ENCODE peak calls at places on chromosomes 3 and 15, in four cellular contexts. L is esophagus squamous epithelium, I is right lobe of liver, S is transverse colon. K is an unnamed sample. For H3K9me3, the result is how much of the 10 kb centered on the place peaks cover.

GRCh38 chr3:131091768-131092167 is 65.1 kb downstream of the NEK11 start:
- DNase-seq in L (no peak), I (no peak), S (no peak), K (no peak)

GRCh38 chr15:74793135-74794028 is 11.5 kb downstream of the CSK start:
- DNase-seq in L (no peak), I (no peak), S (peak), K (no peak)

GRCh38 chr3:196796317-196796716 is 56.7 kb downstream of the PAK2 start:
- DNase-seq in L (no peak), I (no peak), S (no peak), K (no peak)

GRCh38 chr3:55549172-55549571 is 62.1 kb upstream of the WNT5A start:
- DNase-seq in L (no peak), I (no peak), S (no peak), K (no peak)

GRCh38 chr3:166837535-166837934 is 542.6 kb downstream of the ZBBX start:
- DNase-seq in L (no peak), I (no peak), S (no peak), K (no peak)

GRCh38 chr15:73773428-73773827 is 20.3 kb upstream of the INSYN1 start:
- DNase-seq in L (no peak), I (no peak), S (no peak), K (no peak)

GRCh38 chr15:78709263-78709882 is 68.4 kb upstream of the CHRNB4 start:
- DNase-seq in L (no peak), I (peak), S (peak), K (peak)

GRCh38 chr15:36529296-36530011 is 50.0 kb upstream of the CDIN1 start:
- DNase-seq in L (no peak), I (no peak), S (no peak), K (no peak)

DNA sequence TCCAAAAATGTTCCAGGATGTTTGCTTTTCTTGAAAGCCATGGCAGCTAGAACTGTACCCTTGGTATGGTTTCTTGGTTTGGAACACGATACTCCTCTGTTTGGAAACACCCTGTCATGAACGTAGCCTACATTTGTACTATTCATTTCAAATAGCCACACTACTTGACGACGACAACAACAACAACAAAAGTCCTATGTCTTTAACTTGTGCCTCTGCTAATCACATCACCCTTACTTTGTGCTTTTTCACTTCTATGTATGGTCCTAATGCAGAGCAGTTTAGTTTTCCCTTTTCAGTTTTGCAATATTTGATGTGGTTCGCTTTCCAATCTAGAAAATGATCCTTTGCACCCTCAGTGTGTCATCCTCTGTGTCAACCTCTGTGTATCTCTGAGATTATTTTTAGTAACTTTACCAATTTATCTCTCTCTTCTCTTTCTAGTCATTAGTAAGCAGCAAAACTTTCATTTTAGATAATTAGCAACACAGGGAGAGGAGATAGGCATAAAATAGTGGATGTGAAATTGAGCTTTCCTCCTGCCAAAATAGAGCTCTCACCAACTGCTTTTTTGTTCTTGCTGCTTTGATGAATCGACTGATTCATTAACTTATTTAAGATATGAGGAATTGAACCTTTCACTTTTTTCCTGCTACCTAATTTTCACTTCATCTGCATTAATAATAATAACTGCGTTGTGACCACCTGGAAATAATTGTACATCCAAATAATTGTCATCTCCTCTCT is 44.1 kb upstream of the TP63 start:
- DNase-seq in L (no peak), I (no peak), S (no peak), K (no peak)
- H3K9me3 ChIP-seq in L (under half), I (under half), S (under half), K (under half)

DNA sequence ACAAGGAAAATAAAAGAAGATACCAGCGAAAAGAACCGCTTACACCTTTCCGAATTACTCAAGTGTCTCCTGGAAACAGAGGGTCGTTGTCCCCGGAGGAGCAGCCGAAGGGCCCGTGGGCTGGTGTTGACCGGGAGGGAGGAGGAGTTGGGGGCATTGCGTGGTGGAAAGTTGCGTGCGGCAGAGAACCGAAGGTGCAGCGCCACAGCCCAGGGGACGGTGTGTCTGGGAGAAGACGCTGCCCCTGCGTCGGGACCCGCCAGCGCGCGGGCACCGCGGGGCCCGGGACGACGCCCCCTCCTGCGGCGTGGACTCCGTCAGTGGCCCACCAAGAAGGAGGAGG is 325 bp downstream of the ALCAM start:
- DNase-seq in L (no peak), I (peak), S (peak), K (peak)
- TF ChIP-seq POLR2A in L (no peak), I (no peak), S (no peak), K (no peak)

DNA sequence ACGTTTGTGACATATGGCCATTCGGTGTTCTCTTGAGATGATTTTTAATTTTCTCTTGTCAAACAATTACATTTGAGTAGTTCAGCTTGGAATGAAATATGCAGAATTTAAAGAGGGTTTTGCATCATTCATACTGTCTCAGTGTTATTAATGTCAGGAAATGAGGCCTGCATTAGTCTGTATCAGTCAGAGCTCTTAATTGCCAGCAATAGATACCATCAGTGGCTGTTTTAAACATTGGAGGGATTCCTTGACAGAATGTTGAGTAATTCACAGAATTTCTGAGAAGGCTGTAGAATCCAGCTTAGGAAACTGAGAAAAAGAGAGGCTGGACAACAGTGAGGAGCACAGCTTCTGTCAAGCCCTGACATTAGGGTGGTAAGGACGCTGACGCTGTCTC is 722.0 kb downstream of the NR2F2 start:
- DNase-seq in L (no peak), I (no peak), S (no peak), K (no peak)
- H3K9me3 ChIP-seq in L (under half), I (under half), S (under half), K (under half)

GRCh38 chr3:64023187-64023860 is at the start of gene PSMD6:
- DNase-seq in L (peak), I (peak), S (peak), K (peak)
- TF ChIP-seq POLR2A in L (no peak), I (peak), S (peak), K (peak)

GRCh38 chr3:105759442-105760078 is 109.3 kb downstream of the CBLB start:
- DNase-seq in L (no peak), I (no peak), S (no peak), K (no peak)
- H3K9me3 ChIP-seq in L (under half), I (under half), S (under half), K (under half)

DNA sequence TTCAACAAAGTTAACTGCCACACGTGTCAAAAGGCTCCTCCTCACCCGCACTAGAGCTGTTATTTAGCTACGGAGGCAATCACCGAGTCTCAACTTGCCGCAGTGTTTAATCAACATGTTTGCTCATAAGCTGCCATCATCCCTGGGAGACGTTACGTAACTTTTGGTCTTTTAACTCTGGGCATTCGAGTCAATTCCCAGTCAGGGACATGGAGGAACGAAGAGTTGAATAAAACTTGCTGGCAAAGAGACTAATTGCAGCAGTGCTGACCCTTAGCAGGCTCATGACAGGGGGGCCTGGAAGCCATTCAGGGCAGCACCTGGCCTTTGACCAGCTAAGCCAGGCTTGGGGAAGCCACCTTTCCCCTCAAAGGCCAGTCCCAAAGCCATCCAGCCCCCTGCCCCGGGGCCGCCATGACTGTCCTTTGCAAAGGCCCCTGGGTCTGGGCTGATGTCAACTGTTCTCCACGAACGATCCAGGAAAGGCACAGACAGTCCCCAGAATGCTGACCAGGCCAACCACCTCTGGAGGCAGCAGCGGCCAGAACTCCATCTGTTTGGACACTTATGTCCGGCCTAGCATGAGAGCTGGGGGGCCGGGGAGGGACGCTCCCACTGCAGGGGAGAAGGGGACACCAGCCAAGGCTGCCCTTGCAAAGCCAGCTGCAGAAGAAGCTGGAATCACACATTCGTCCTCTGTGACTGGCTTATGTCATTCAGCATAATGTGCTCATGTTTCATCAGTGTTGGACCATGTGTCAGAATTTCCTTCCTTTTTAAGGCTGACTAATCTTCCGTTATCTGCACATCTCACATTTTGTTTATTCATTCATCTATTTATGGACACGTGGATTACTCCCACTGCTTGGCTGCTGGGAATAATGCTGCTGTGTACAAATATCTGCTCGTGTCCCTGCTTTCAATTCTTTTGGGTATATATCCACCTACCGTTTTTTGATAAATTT is 43.7 kb downstream of the PCSK6 start:
- DNase-seq in L (no peak), I (peak), S (no peak), K (no peak)
- TF ChIP-seq POLR2A in L (no peak), I (peak), S (no peak), K (no peak)

GRCh38 chr3:158617982-158618875 is 26.1 kb upstream of the GFM1 start:
- DNase-seq in L (no peak), I (no peak), S (no peak), K (no peak)
- H3K9me3 ChIP-seq in L (under half), I (under half), S (under half), K (under half)

DNA sequence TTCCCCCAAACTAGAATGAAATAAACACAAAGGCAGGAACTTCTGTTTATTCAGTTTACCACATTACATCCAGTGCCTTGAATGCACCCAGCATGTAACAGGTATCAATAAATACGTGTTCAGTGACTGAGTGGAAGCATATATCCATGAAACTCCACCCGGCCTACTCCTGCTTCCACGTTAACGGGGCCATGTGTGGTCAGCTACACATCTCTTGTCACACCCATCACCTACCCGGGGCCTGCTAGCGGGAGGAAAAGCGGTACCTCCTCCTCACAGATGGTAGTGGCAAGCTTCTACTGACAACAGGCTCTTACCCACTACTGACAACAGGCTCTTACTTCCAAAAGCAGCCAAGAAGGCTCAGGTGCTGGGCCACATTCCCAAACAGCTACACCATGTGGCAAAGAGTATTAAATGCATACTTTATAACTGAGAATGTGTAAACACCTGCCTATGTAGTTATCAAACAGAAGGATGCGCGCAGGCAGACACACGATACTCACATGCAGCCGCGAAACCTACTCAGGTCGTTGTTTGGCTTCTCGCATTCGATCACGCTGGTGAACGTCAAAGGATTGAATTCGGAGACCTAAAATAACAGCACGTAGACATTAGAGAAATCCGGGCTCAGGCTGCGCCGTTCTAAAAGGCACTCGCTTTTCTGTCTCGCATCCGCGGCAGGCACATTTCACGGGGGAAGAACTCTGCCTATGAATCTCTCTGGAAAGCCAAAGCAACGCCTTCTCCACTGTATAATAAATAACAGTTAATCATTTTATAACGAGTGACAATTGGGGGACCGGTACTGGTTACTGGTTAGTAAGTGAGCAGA is 127.4 kb downstream of the ATP10A start:
- DNase-seq in L (no peak), I (no peak), S (no peak), K (no peak)
- TF ChIP-seq POLR2A in L (no peak), I (no peak), S (no peak), K (no peak)

GRCh38 chr15:25061808-25062550 is 107.2 kb downstream of the SNRPN start:
- DNase-seq in L (no peak), I (peak), S (no peak), K (no peak)
- H3K9me3 ChIP-seq in L (half or more), I (under half), S (half or more), K (under half)

K was measured in body of pancreas.